ENCODE peak calls at places on chromosomes 7 and 10, in eight cellular contexts. P is fibroblast of lung, O is esophagus squamous epithelium, M is upper lobe of right lung, L is adipocyte, T is PC-9, B is psoas muscle, R is body of pancreas. U is an unnamed sample. For H3K4me1, the result is how much of the 10 kb centered on the place peaks cover.

GRCh38 chr7:51467384-51468017 is 150.9 kb upstream of the COBL start:
- DNase-seq in P (no peak), O (no peak), M (no peak), L (no peak), T (no peak), B (no peak), R (no peak), U (no peak)

GRCh38 chr10:24505759-24506158 is 217.9 kb downstream of the ARHGAP21 start:
- DNase-seq in P (peak), O (no peak), M (no peak), L (no peak), T (no peak), B (no peak), R (peak), U (no peak)

GRCh38 chr7:33873518-33873917 is 31.8 kb upstream of the BMPER start:
- DNase-seq in P (peak), O (no peak), M (no peak), L (no peak), T (no peak), B (no peak), R (no peak), U (no peak)

GRCh38 chr10:96280859-96281258 is 9.5 kb upstream of the BLNK start:
- DNase-seq in P (no peak), O (no peak), M (no peak), L (no peak), T (no peak), B (no peak), R (no peak), U (no peak)

GRCh38 chr7:134452419-134452827 is 6.5 kb downstream of the AKR1B1 start:
- DNase-seq in P (no peak), O (no peak), M (no peak), L (peak), T (no peak), B (no peak), R (no peak), U (no peak)

GRCh38 chr7:107551936-107552335 is 11.8 kb downstream of the COG5 start:
- DNase-seq in P (peak), O (no peak), M (no peak), L (no peak), T (no peak), B (no peak), R (no peak), U (no peak)

GRCh38 chr7:32217841-32218467 is 147.7 kb upstream of the PDE1C start:
- DNase-seq in P (no peak), O (no peak), M (no peak), L (peak), T (no peak), B (no peak), R (no peak), U (no peak)

GRCh38 chr10:133318494-133319127 is 9.9 kb downstream of the ZNF511 start:
- DNase-seq in P (peak), O (no peak), M (peak), L (peak), T (peak), B (peak), R (peak), U (peak)

GRCh38 chr10:34967411-34967880 is 122.7 kb downstream of the CUL2 start:
- DNase-seq in P (peak), O (no peak), M (no peak), L (no peak), T (no peak), B (no peak), R (peak), U (no peak)

GRCh38 chr7:91941450-91941849 is 788 bp downstream of the AKAP9 start:
- DNase-seq in P (peak), O (no peak), M (no peak), L (peak), T (peak), B (peak), R (peak), U (no peak)

GRCh38 chr7:100430450-100431285 is 1.0 kb downstream of the MEPCE start:
- DNase-seq in P (peak), O (no peak), M (peak), L (peak), T (no peak), B (no peak), R (no peak), U (no peak)
- H3K4me1 ChIP-seq in P (under half), O (half or more), M (under half), L (under half), T (under half), B (under half), R (half or more), U (under half)

GRCh38 chr10:3535001-3535400 is 250.0 kb downstream of the KLF6 start:
- DNase-seq in P (no peak), O (no peak), M (no peak), L (no peak), T (no peak), B (no peak), R (no peak), U (no peak)

GRCh38 chr10:3539696-3540383 is 245.2 kb downstream of the KLF6 start:
- DNase-seq in P (no peak), O (no peak), M (no peak), L (no peak), T (no peak), B (no peak), R (no peak), U (no peak)

GRCh38 chr10:3538291-3538849 is 246.6 kb downstream of the KLF6 start:
- DNase-seq in P (peak), O (no peak), M (no peak), L (no peak), T (no peak), B (no peak), R (no peak), U (peak)

GRCh38 chr10:3538850-3539531 is 246.0 kb downstream of the KLF6 start:
- DNase-seq in P (peak), O (no peak), M (no peak), L (peak), T (peak), B (peak), R (no peak), U (peak)

DNA sequence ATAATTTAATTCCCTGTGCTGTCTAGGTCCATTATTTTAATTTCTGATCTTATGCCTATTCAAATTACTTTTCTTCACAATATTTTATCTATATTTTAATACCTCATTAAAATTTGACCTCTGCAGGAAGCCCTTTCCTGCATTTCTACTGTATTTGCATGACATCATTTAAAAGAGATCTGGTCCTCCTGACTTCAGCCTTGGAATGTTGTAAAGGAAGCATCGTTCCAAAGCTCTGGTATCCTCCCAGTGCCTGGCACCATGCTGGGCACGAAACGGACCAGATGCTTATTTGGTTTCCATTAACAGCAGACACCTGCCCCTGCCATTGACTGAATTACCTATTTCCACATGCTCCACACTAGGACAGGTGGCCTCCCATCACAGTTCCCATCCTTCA is 247.5 kb downstream of the KLF6 start:
- DNase-seq in P (no peak), O (no peak), M (no peak), L (no peak), T (no peak), B (no peak), R (no peak), U (no peak)
- H3K4me1 ChIP-seq in P (under half), O (under half), M (under half), L (under half), T (under half), B (under half), R (under half), U (under half)

GRCh38 chr7:30893357-30893756 is 18.3 kb upstream of the AQP1 start:
- DNase-seq in P (peak), O (no peak), M (no peak), L (no peak), T (no peak), B (no peak), R (peak), U (no peak)

GRCh38 chr7:30884881-30885280 is 26.8 kb upstream of the AQP1 start:
- DNase-seq in P (no peak), O (no peak), M (no peak), L (no peak), T (no peak), B (no peak), R (no peak), U (no peak)

GRCh38 chr7:30888783-30889182 is 22.9 kb upstream of the AQP1 start:
- DNase-seq in P (peak), O (no peak), M (no peak), L (peak), T (peak), B (peak), R (no peak), U (no peak)

GRCh38 chr7:30886608-30887011 is 25.0 kb upstream of the AQP1 start:
- DNase-seq in P (no peak), O (no peak), M (no peak), L (peak), T (no peak), B (peak), R (no peak), U (no peak)

GRCh38 chr7:30887464-30887872 is 24.2 kb upstream of the AQP1 start:
- DNase-seq in P (no peak), O (no peak), M (no peak), L (no peak), T (peak), B (no peak), R (no peak), U (no peak)
- H3K4me1 ChIP-seq in P (under half), O (under half), M (under half), L (under half), T (under half), B (under half), R (under half), U (under half)

DNA sequence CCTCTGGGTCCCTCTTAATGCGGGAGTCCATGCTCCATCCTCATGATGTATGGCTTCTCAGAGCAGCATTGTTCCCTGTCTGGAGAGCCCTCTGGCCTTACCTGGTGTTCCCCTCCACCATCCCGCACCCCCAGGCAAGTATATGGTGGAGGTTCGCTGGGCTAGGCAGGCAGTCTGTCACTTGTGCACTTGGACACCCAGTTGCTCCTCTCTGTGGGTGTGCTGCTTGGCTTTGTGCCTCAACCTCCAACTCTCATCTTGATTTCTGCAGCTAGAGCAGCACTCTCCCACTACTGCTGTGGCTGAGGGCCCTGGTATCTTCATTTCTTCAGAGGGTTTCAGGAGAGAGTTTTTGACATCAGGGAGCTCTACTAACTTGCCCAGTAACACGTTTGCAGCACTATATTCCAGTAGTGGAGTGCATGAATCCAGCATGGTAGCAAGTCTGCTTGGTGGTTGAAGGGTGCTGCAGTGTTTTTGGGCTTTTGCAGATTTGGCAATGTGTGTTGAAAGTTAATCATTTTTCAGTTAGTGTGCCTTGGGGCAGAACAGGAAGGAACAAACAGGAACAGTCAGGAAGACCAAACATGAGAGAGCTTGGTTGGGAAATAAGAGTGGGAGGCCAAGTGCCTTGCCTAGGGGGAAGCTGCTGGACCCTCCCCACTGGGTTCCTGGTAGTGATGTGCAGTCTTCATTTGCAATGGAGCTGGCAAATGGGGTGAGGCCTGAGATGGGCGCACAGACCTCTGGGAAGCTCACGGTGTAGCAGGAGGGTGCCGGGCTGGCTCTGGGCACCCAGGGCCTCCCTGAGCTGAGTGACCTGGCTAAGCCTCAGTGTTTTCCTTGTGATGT is 37.4 kb downstream of the TSPAN14 start:
- DNase-seq in P (no peak), O (no peak), M (peak), L (no peak), T (no peak), B (no peak), R (no peak), U (no peak)
- H3K4me1 ChIP-seq in P (under half), O (half or more), M (half or more), L (half or more), T (half or more), B (under half), R (half or more), U (half or more)

GRCh38 chr10:29600821-29601220 is 34.0 kb downstream of the SVIL start:
- DNase-seq in P (peak), O (no peak), M (no peak), L (no peak), T (no peak), B (no peak), R (no peak), U (no peak)
- H3K4me1 ChIP-seq in P (under half), O (half or more), M (under half), L (under half), T (under half), B (half or more), R (under half), U (under half)